ENCODE peak calls at places on chromosomes 5 and 9, in five cellular contexts. S, U, Y, H and A are unnamed samples.

GRCh38 chr9:130944510-130945058 is 5.5 kb upstream of the FIBCD1 start:
- DNase-seq in S (no peak), U (no peak), Y (no peak), H (no peak), A (no peak)

GRCh38 chr9:127968717-127969383 is 11.9 kb downstream of the EEIG1 start:
- DNase-seq in S (peak), U (no peak), Y (no peak), H (peak), A (no peak)

GRCh38 chr5:107135391-107135790 is 535.3 kb downstream of the EFNA5 start:
- DNase-seq in S (no peak), U (no peak), Y (no peak), H (no peak), A (no peak)

GRCh38 chr9:113973226-113973625 is 97.1 kb downstream of the ZNF618 start:
- DNase-seq in S (no peak), U (no peak), Y (no peak), H (no peak), A (no peak)

GRCh38 chr5:60727032-60727431 is 27.1 kb upstream of the DEPDC1B start:
- DNase-seq in S (peak), U (no peak), Y (no peak), H (no peak), A (no peak)

GRCh38 chr9:128675382-128675781 is 13.6 kb upstream of the SET start:
- DNase-seq in S (no peak), U (no peak), Y (no peak), H (no peak), A (no peak)

GRCh38 chr5:42666821-42667325 is 89.7 kb upstream of the CCDC152 start:
- DNase-seq in S (no peak), U (no peak), Y (peak), H (no peak), A (no peak)

GRCh38 chr5:1912951-1913565 is 30.3 kb upstream of the IRX4 start:
- DNase-seq in S (no peak), U (no peak), Y (no peak), H (no peak), A (no peak)

GRCh38 chr5:33968133-33969005 is 16.1 kb downstream of the SLC45A2 start:
- DNase-seq in S (peak), U (no peak), Y (peak), H (no peak), A (no peak)